ENCODE peak calls at places on chromosome 12, in five cellular contexts. One of them, this sample, is unnamed.

GRCh38 chr12:26369588-26369987 is 174.2 kb downstream of the SSPN start:
- DNase-seq in HT1080: peak
- DNase-seq in NCI-H187: no peak
- DNase-seq in WERI-Rb-1: no peak
- DNase-seq in CD4-positive, CD25-positive, alpha-beta regulatory T cell: no peak
- DNase-seq in this sample: no peak

GRCh38 chr12:77974643-77975042 is 143.9 kb downstream of the NAV3 start:
- DNase-seq in CD4-positive, CD25-positive, alpha-beta regulatory T cell: no peak
- DNase-seq in NCI-H187: no peak
- DNase-seq in HT1080: no peak
- DNase-seq in WERI-Rb-1: no peak
- DNase-seq in this sample: no peak

GRCh38 chr12:55025508-55025907 is 5.7 kb downstream of the NEUROD4 start:
- DNase-seq in HT1080: no peak
- DNase-seq in NCI-H187: no peak
- DNase-seq in CD4-positive, CD25-positive, alpha-beta regulatory T cell: no peak
- DNase-seq in WERI-Rb-1: no peak
- DNase-seq in this sample: no peak

GRCh38 chr12:94795520-94795919 is 145.2 kb upstream of the TMCC3 start:
- DNase-seq in WERI-Rb-1: no peak
- DNase-seq in HT1080: peak
- DNase-seq in CD4-positive, CD25-positive, alpha-beta regulatory T cell: no peak
- DNase-seq in NCI-H187: no peak
- DNase-seq in this sample: no peak

GRCh38 chr12:76976777-76977465 is 88.4 kb downstream of the E2F7 start:
- DNase-seq in HT1080: no peak
- DNase-seq in CD4-positive, CD25-positive, alpha-beta regulatory T cell: no peak
- DNase-seq in WERI-Rb-1: no peak
- DNase-seq in NCI-H187: no peak
- DNase-seq in this sample: no peak

GRCh38 chr12:57732270-57732669 is 6.3 kb downstream of the AGAP2 start:
- DNase-seq in CD4-positive, CD25-positive, alpha-beta regulatory T cell: no peak
- DNase-seq in HT1080: no peak
- DNase-seq in NCI-H187: no peak
- DNase-seq in WERI-Rb-1: no peak
- DNase-seq in this sample: no peak

GRCh38 chr12:60335765-60336164 is 739.9 kb downstream of the SLC16A7 start:
- DNase-seq in HT1080: peak
- DNase-seq in NCI-H187: no peak
- DNase-seq in WERI-Rb-1: no peak
- DNase-seq in CD4-positive, CD25-positive, alpha-beta regulatory T cell: no peak
- DNase-seq in this sample: no peak

GRCh38 chr12:6542209-6543009 is 8.1 kb downstream of the GAPDH start:
- DNase-seq in CD4-positive, CD25-positive, alpha-beta regulatory T cell: no peak
- DNase-seq in WERI-Rb-1: no peak
- DNase-seq in NCI-H187: no peak
- DNase-seq in HT1080: no peak
- DNase-seq in this sample: no peak

GRCh38 chr12:122009741-122010140 is 11.9 kb upstream of the BCL7A start:
- DNase-seq in CD4-positive, CD25-positive, alpha-beta regulatory T cell: no peak
- DNase-seq in NCI-H187: no peak
- DNase-seq in HT1080: no peak
- DNase-seq in WERI-Rb-1: no peak
- DNase-seq in this sample: peak

GRCh38 chr12:77189463-77189862 is 124.1 kb upstream of the E2F7 start:
- DNase-seq in NCI-H187: no peak
- DNase-seq in HT1080: peak
- DNase-seq in WERI-Rb-1: peak
- DNase-seq in CD4-positive, CD25-positive, alpha-beta regulatory T cell: no peak
- DNase-seq in this sample: no peak

GRCh38 chr12:27052176-27052575 is 29.8 kb downstream of the MED21 start:
- DNase-seq in CD4-positive, CD25-positive, alpha-beta regulatory T cell: no peak
- DNase-seq in HT1080: no peak
- DNase-seq in NCI-H187: no peak
- DNase-seq in WERI-Rb-1: no peak
- DNase-seq in this sample: no peak

GRCh38 chr12:78192979-78193378 is 362.3 kb downstream of the NAV3 start:
- DNase-seq in NCI-H187: peak
- DNase-seq in WERI-Rb-1: no peak
- DNase-seq in HT1080: no peak
- DNase-seq in CD4-positive, CD25-positive, alpha-beta regulatory T cell: no peak
- DNase-seq in this sample: no peak

This sample was measured in chondrocyte.